ENCODE peak calls at places on chromosome 6, in nine cellular contexts. One of them, this sample, is unnamed.

GRCh38 chr6:148508401-148509151 is 165.9 kb downstream of the SASH1 start:
- DNase-seq in NCI-H345: no peak
- DNase-seq in mucosa of descending colon: no peak
- DNase-seq in activated naive CD4-positive, alpha-beta T cell: no peak
- DNase-seq in IMR-90: peak; percentile 83
- DNase-seq in NCI-H1105: no peak
- DNase-seq in posterior cingulate gyrus: no peak
- DNase-seq in GM20000: no peak
- DNase-seq in CD8-positive, alpha-beta memory T cell: no peak
- DNase-seq in this sample: no peak

GRCh38 chr6:81938014-81938761 is 185.7 kb upstream of the TENT5A start:
- DNase-seq in NCI-H345: no peak
- DNase-seq in mucosa of descending colon: peak; percentile 25
- DNase-seq in activated naive CD4-positive, alpha-beta T cell: no peak
- DNase-seq in IMR-90: peak; percentile 96
- DNase-seq in NCI-H1105: no peak
- DNase-seq in posterior cingulate gyrus: no peak
- DNase-seq in GM20000: no peak
- DNase-seq in CD8-positive, alpha-beta memory T cell: no peak
- DNase-seq in this sample: no peak

GRCh38 chr6:4010682-4011081 is 68.3 kb downstream of the FAM217A start:
- DNase-seq in NCI-H345: no peak
- DNase-seq in mucosa of descending colon: no peak
- DNase-seq in activated naive CD4-positive, alpha-beta T cell: no peak
- DNase-seq in IMR-90: no peak
- DNase-seq in NCI-H1105: no peak
- DNase-seq in posterior cingulate gyrus: no peak
- DNase-seq in GM20000: no peak
- DNase-seq in CD8-positive, alpha-beta memory T cell: no peak
- DNase-seq in this sample: no peak

GRCh38 chr6:36604090-36605060 is 10.2 kb downstream of the SRSF3 start:
- DNase-seq in NCI-H345: no peak
- DNase-seq in mucosa of descending colon: no peak
- DNase-seq in activated naive CD4-positive, alpha-beta T cell: no peak
- DNase-seq in IMR-90: no peak
- DNase-seq in NCI-H1105: no peak
- DNase-seq in posterior cingulate gyrus: peak; percentile 13
- DNase-seq in GM20000: no peak
- DNase-seq in CD8-positive, alpha-beta memory T cell: no peak
- DNase-seq in this sample: peak; percentile 43

GRCh38 chr6:11964729-11965128 is 47.4 kb upstream of the HIVEP1 start:
- DNase-seq in NCI-H345: no peak
- DNase-seq in mucosa of descending colon: no peak
- DNase-seq in activated naive CD4-positive, alpha-beta T cell: no peak
- DNase-seq in IMR-90: no peak
- DNase-seq in NCI-H1105: no peak
- DNase-seq in posterior cingulate gyrus: no peak
- DNase-seq in GM20000: no peak
- DNase-seq in CD8-positive, alpha-beta memory T cell: no peak
- DNase-seq in this sample: no peak

GRCh38 chr6:63567966-63568365 is 4.3 kb upstream of the LOC128125822 start:
- DNase-seq in NCI-H345: no peak
- DNase-seq in mucosa of descending colon: no peak
- DNase-seq in activated naive CD4-positive, alpha-beta T cell: no peak
- DNase-seq in IMR-90: no peak
- DNase-seq in NCI-H1105: no peak
- DNase-seq in posterior cingulate gyrus: no peak
- DNase-seq in GM20000: no peak
- DNase-seq in CD8-positive, alpha-beta memory T cell: no peak
- DNase-seq in this sample: no peak

GRCh38 chr6:7747901-7748504 is 22.1 kb downstream of the BMP6 start:
- DNase-seq in NCI-H345: no peak
- DNase-seq in mucosa of descending colon: no peak
- DNase-seq in activated naive CD4-positive, alpha-beta T cell: no peak
- DNase-seq in IMR-90: no peak
- DNase-seq in NCI-H1105: no peak
- DNase-seq in posterior cingulate gyrus: no peak
- DNase-seq in GM20000: no peak
- DNase-seq in CD8-positive, alpha-beta memory T cell: no peak
- DNase-seq in this sample: no peak

GRCh38 chr6:16849280-16850210 is 88.3 kb upstream of the ATXN1 start:
- DNase-seq in NCI-H345: no peak
- DNase-seq in mucosa of descending colon: no peak
- DNase-seq in activated naive CD4-positive, alpha-beta T cell: no peak
- DNase-seq in IMR-90: peak; percentile 79
- DNase-seq in NCI-H1105: no peak
- DNase-seq in posterior cingulate gyrus: peak; percentile 88
- DNase-seq in GM20000: no peak
- DNase-seq in CD8-positive, alpha-beta memory T cell: no peak
- DNase-seq in this sample: no peak

GRCh38 chr6:6699741-6700367 is 111.3 kb downstream of the LY86 start:
- DNase-seq in NCI-H345: peak; percentile 80
- DNase-seq in mucosa of descending colon: peak; percentile 95
- DNase-seq in activated naive CD4-positive, alpha-beta T cell: no peak
- DNase-seq in IMR-90: peak; percentile 91
- DNase-seq in NCI-H1105: peak; percentile 91
- DNase-seq in posterior cingulate gyrus: no peak
- DNase-seq in GM20000: no peak
- DNase-seq in CD8-positive, alpha-beta memory T cell: no peak
- DNase-seq in this sample: peak; percentile 89

GRCh38 chr6:157597461-157598312 is 216.7 kb downstream of the ZDHHC14 start:
- DNase-seq in NCI-H345: peak; percentile 11
- DNase-seq in mucosa of descending colon: peak; percentile 79
- DNase-seq in activated naive CD4-positive, alpha-beta T cell: no peak
- DNase-seq in IMR-90: no peak
- DNase-seq in NCI-H1105: no peak
- DNase-seq in posterior cingulate gyrus: peak; percentile 86
- DNase-seq in GM20000: peak; percentile 72
- DNase-seq in CD8-positive, alpha-beta memory T cell: peak; percentile 20
- DNase-seq in this sample: no peak

GRCh38 chr6:169845426-169846285 is 94.2 kb downstream of the ERMARD start:
- DNase-seq in NCI-H345: peak; percentile 20
- DNase-seq in mucosa of descending colon: no peak
- DNase-seq in activated naive CD4-positive, alpha-beta T cell: no peak
- DNase-seq in IMR-90: no peak
- DNase-seq in NCI-H1105: no peak
- DNase-seq in posterior cingulate gyrus: peak; percentile 55
- DNase-seq in GM20000: no peak
- DNase-seq in CD8-positive, alpha-beta memory T cell: no peak
- DNase-seq in this sample: no peak

GRCh38 chr6:37793067-37793466 is 26.5 kb upstream of the ZFAND3 start:
- DNase-seq in NCI-H345: no peak
- DNase-seq in mucosa of descending colon: no peak
- DNase-seq in activated naive CD4-positive, alpha-beta T cell: no peak
- DNase-seq in IMR-90: no peak
- DNase-seq in NCI-H1105: no peak
- DNase-seq in posterior cingulate gyrus: no peak
- DNase-seq in GM20000: no peak
- DNase-seq in CD8-positive, alpha-beta memory T cell: no peak
- DNase-seq in this sample: no peak

GRCh38 chr6:3644613-3645012 is 106.9 kb downstream of the PXDC1 start:
- DNase-seq in NCI-H345: no peak
- DNase-seq in mucosa of descending colon: no peak
- DNase-seq in activated naive CD4-positive, alpha-beta T cell: no peak
- DNase-seq in IMR-90: no peak
- DNase-seq in NCI-H1105: no peak
- DNase-seq in posterior cingulate gyrus: no peak
- DNase-seq in GM20000: no peak
- DNase-seq in CD8-positive, alpha-beta memory T cell: no peak
- DNase-seq in this sample: no peak

GRCh38 chr6:16316741-16317251 is 78.4 kb downstream of the GMPR start:
- DNase-seq in NCI-H345: no peak
- DNase-seq in mucosa of descending colon: peak; percentile 65
- DNase-seq in activated naive CD4-positive, alpha-beta T cell: no peak
- DNase-seq in IMR-90: peak; percentile 89
- DNase-seq in NCI-H1105: no peak
- DNase-seq in posterior cingulate gyrus: peak; percentile 26
- DNase-seq in GM20000: peak; percentile 49
- DNase-seq in CD8-positive, alpha-beta memory T cell: no peak
- DNase-seq in this sample: no peak

GRCh38 chr6:89954721-89955148 is 60.5 kb downstream of the GJA10 start:
- DNase-seq in NCI-H345: no peak
- DNase-seq in mucosa of descending colon: no peak
- DNase-seq in activated naive CD4-positive, alpha-beta T cell: no peak
- DNase-seq in IMR-90: peak; percentile 17
- DNase-seq in NCI-H1105: no peak
- DNase-seq in posterior cingulate gyrus: no peak
- DNase-seq in GM20000: no peak
- DNase-seq in CD8-positive, alpha-beta memory T cell: no peak
- DNase-seq in this sample: no peak

GRCh38 chr6:140052757-140053729 is 678.6 kb upstream of the CITED2 start:
- DNase-seq in NCI-H345: no peak
- DNase-seq in mucosa of descending colon: peak; percentile 23
- DNase-seq in activated naive CD4-positive, alpha-beta T cell: no peak
- DNase-seq in IMR-90: peak; percentile 59
- DNase-seq in NCI-H1105: no peak
- DNase-seq in posterior cingulate gyrus: no peak
- DNase-seq in GM20000: peak; percentile 4
- DNase-seq in CD8-positive, alpha-beta memory T cell: no peak
- DNase-seq in this sample: no peak

GRCh38 chr6:36627801-36628246 is 33.7 kb downstream of the SRSF3 start:
- DNase-seq in NCI-H345: no peak
- DNase-seq in mucosa of descending colon: peak; percentile 84
- DNase-seq in activated naive CD4-positive, alpha-beta T cell: no peak
- DNase-seq in IMR-90: peak; percentile 91
- DNase-seq in NCI-H1105: no peak
- DNase-seq in posterior cingulate gyrus: no peak
- DNase-seq in GM20000: no peak
- DNase-seq in CD8-positive, alpha-beta memory T cell: no peak
- DNase-seq in this sample: peak; percentile 90

GRCh38 chr6:82410151-82410621 is 46.6 kb downstream of the TPBG start:
- DNase-seq in NCI-H345: no peak
- DNase-seq in mucosa of descending colon: no peak
- DNase-seq in activated naive CD4-positive, alpha-beta T cell: no peak
- DNase-seq in IMR-90: peak; percentile 54
- DNase-seq in NCI-H1105: no peak
- DNase-seq in posterior cingulate gyrus: no peak
- DNase-seq in GM20000: no peak
- DNase-seq in CD8-positive, alpha-beta memory T cell: no peak
- DNase-seq in this sample: no peak

GRCh38 chr6:27177454-27178000 is 70.0 kb upstream of the PRSS16 start:
- DNase-seq in NCI-H345: peak; percentile 73
- DNase-seq in mucosa of descending colon: peak; percentile 85
- DNase-seq in activated naive CD4-positive, alpha-beta T cell: peak; percentile 34
- DNase-seq in IMR-90: peak; percentile 83
- DNase-seq in NCI-H1105: peak; percentile 56
- DNase-seq in posterior cingulate gyrus: peak; percentile 97
- DNase-seq in GM20000: peak; percentile 65
- DNase-seq in CD8-positive, alpha-beta memory T cell: peak; percentile 56
- DNase-seq in this sample: peak; percentile 92

GRCh38 chr6:135266675-135267074 is 85.6 kb downstream of the MYB start:
- DNase-seq in NCI-H345: peak; percentile 42
- DNase-seq in mucosa of descending colon: peak; percentile 54
- DNase-seq in activated naive CD4-positive, alpha-beta T cell: no peak
- DNase-seq in IMR-90: no peak
- DNase-seq in NCI-H1105: peak; percentile 75
- DNase-seq in posterior cingulate gyrus: no peak
- DNase-seq in GM20000: no peak
- DNase-seq in CD8-positive, alpha-beta memory T cell: no peak
- DNase-seq in this sample: no peak

This sample was measured in sigmoid colon.